ENCODE peak calls at places on chromosome 19, in five cellular contexts. M, I, R, L and Z are unnamed samples.
A peak's percentile ranks its signal among the peaks of the same experiment; 100 is the strongest.

GRCh38 chr19:49069026-49069425 is 3.5 kb downstream of the KCNA7 start:
- DNase-seq in M (no peak), I (no peak), R (no peak), L (no peak), Z (no peak)

GRCh38 chr19:310141-310651 is 19.0 kb upstream of the PLPP2 start:
- DNase-seq in M (no peak), I (peak; percentile 26), R (no peak), L (no peak), Z (peak; percentile 33)

GRCh38 chr19:16066611-16067104 is 9.6 kb upstream of the TPM4 start:
- DNase-seq in M (no peak), I (peak; percentile 74), R (peak; percentile 81), L (no peak), Z (peak; percentile 66)

GRCh38 chr19:41327499-41328156 is 17.7 kb downstream of the CCDC97 start:
- DNase-seq in M (no peak), I (no peak), R (peak; percentile 88), L (no peak), Z (no peak)

GRCh38 chr19:15293751-15294505 is 38.4 kb downstream of the BRD4 start:
- DNase-seq in M (no peak), I (peak; percentile 67), R (no peak), L (no peak), Z (no peak)

GRCh38 chr19:45577111-45577905 is 7.3 kb downstream of the OPA3 start:
- DNase-seq in M (peak; percentile 83), I (peak; percentile 89), R (peak; percentile 60), L (peak; percentile 53), Z (peak; percentile 75)

GRCh38 chr19:35304036-35304435 is 12.1 kb downstream of the MAG start:
- DNase-seq in M (no peak), I (no peak), R (no peak), L (no peak), Z (no peak)

GRCh38 chr19:32201661-32202060 is 143.7 kb upstream of the ZNF507 start:
- DNase-seq in M (no peak), I (no peak), R (no peak), L (no peak), Z (no peak)

GRCh38 chr19:14333101-14333871 is 48.0 kb upstream of the ADGRE5 start:
- DNase-seq in M (no peak), I (peak; percentile 18), R (peak; percentile 71), L (no peak), Z (peak; percentile 91)

GRCh38 chr19:19423322-19423721 is 17.8 kb downstream of the GATAD2A start:
- DNase-seq in M (no peak), I (no peak), R (no peak), L (no peak), Z (no peak)

GRCh38 chr19:13347351-13347750 is 158.9 kb downstream of the CACNA1A start:
- DNase-seq in M (no peak), I (no peak), R (no peak), L (no peak), Z (no peak)

GRCh38 chr19:1672038-1672768 is 19.8 kb upstream of the TCF3 start:
- DNase-seq in M (no peak), I (peak; percentile 23), R (peak; percentile 45), L (no peak), Z (peak; percentile 84)

GRCh38 chr19:38049105-38049649 is 142.2 kb downstream of the SIPA1L3 start:
- DNase-seq in M (no peak), I (no peak), R (peak; percentile 53), L (no peak), Z (peak; percentile 78)

GRCh38 chr19:39083983-39084731 is at the start of gene ACP7:
- DNase-seq in M (no peak), I (no peak), R (no peak), L (no peak), Z (peak; percentile 43)

GRCh38 chr19:42324655-42325307 is 654 bp upstream of the MEGF8 start:
- DNase-seq in M (no peak), I (no peak), R (peak; percentile 22), L (no peak), Z (no peak)

GRCh38 chr19:28880735-28881401 is 332.1 kb downstream of the UQCRFS1 start:
- DNase-seq in M (no peak), I (no peak), R (no peak), L (no peak), Z (no peak)

GRCh38 chr19:8144273-8144672 is 5.1 kb downstream of the FBN3 start:
- DNase-seq in M (no peak), I (no peak), R (no peak), L (no peak), Z (no peak)

GRCh38 chr19:39246951-39247669 is 1.5 kb downstream of the IFNL4 start:
- DNase-seq in M (no peak), I (no peak), R (peak; percentile 16), L (no peak), Z (no peak)

GRCh38 chr19:46181386-46181774 is 33.3 kb downstream of the IGFL2 start:
- DNase-seq in M (no peak), I (peak; percentile 47), R (no peak), L (no peak), Z (no peak)

GRCh38 chr19:10551698-10552301 is 8.1 kb downstream of the ATG4D start:
- DNase-seq in M (no peak), I (peak; percentile 42), R (peak; percentile 46), L (no peak), Z (peak; percentile 44)

GRCh38 chr19:35357867-35358573 is at the start of gene FFAR3:
- DNase-seq in M (no peak), I (peak; percentile 37), R (no peak), L (no peak), Z (peak; percentile 51)

GRCh38 chr19:54209058-54209747 is 8.5 kb downstream of the RPS9 start:
- DNase-seq in M (no peak), I (no peak), R (no peak), L (no peak), Z (no peak)

GRCh38 chr19:2478756-2479555 is 3.0 kb downstream of the GADD45B start:
- DNase-seq in M (no peak), I (peak; percentile 82), R (peak; percentile 82), L (no peak), Z (peak; percentile 83)

GRCh38 chr19:17874423-17875135 is 2.8 kb downstream of the SLC5A5 start:
- DNase-seq in M (no peak), I (no peak), R (no peak), L (no peak), Z (no peak)

GRCh38 chr19:48751835-48752510 is 468 bp downstream of the FUT1 start:
- DNase-seq in M (no peak), I (no peak), R (no peak), L (no peak), Z (no peak)

GRCh38 chr19:10766681-10767201 is 48.9 kb downstream of the DNM2 start:
- DNase-seq in M (no peak), I (peak; percentile 61), R (no peak), L (no peak), Z (peak; percentile 44)

GRCh38 chr19:45045671-45046353 is 7.0 kb downstream of the CLASRP start:
- DNase-seq in M (no peak), I (no peak), R (no peak), L (no peak), Z (no peak)

GRCh38 chr19:52567921-52568320 is 2.2 kb upstream of the ZNF701 start:
- DNase-seq in M (no peak), I (no peak), R (no peak), L (no peak), Z (no peak)

GRCh38 chr19:46604781-46605355 is 3.7 kb downstream of the CALM3 start:
- DNase-seq in M (no peak), I (no peak), R (no peak), L (no peak), Z (no peak)

GRCh38 chr19:27846944-27847343 is 1366.0 kb downstream of the UQCRFS1 start:
- DNase-seq in M (no peak), I (no peak), R (no peak), L (no peak), Z (no peak)

GRCh38 chr19:2270572-2271515 is 11.1 kb downstream of the PEAK3 start:
- DNase-seq in M (no peak), I (peak; percentile 84), R (peak; percentile 83), L (no peak), Z (peak; percentile 96)

GRCh38 chr19:42170052-42170451 is 37.8 kb upstream of the POU2F2 start:
- DNase-seq in M (no peak), I (no peak), R (no peak), L (no peak), Z (no peak)

GRCh38 chr19:1796395-1797142 is 15.5 kb downstream of the ATP8B3 start:
- DNase-seq in M (no peak), I (no peak), R (no peak), L (no peak), Z (no peak)

GRCh38 chr19:21571316-21571715 is 65.9 kb downstream of the ZNF429 start:
- DNase-seq in M (no peak), I (no peak), R (no peak), L (no peak), Z (no peak)

GRCh38 chr19:19452241-19453128 is 47.0 kb downstream of the GATAD2A start:
- DNase-seq in M (no peak), I (no peak), R (peak; percentile 44), L (no peak), Z (no peak)

GRCh38 chr19:39156230-39156890 is 30.8 kb downstream of the PAK4 start:
- DNase-seq in M (no peak), I (no peak), R (no peak), L (no peak), Z (peak; percentile 72)

GRCh38 chr19:4722671-4723464 is 774 bp downstream of the DPP9 start:
- DNase-seq in M (no peak), I (peak; percentile 92), R (no peak), L (peak; percentile 33), Z (peak; percentile 93)

GRCh38 chr19:37990362-37990761 is 83.4 kb downstream of the SIPA1L3 start:
- DNase-seq in M (no peak), I (no peak), R (no peak), L (no peak), Z (no peak)

GRCh38 chr19:17488593-17489391 is 18.5 kb downstream of the SLC27A1 start:
- DNase-seq in M (no peak), I (no peak), R (peak; percentile 93), L (no peak), Z (no peak)

GRCh38 chr19:3238066-3238561 is 13.7 kb downstream of the CELF5 start:
- DNase-seq in M (no peak), I (no peak), R (no peak), L (no peak), Z (no peak)